ENCODE peak calls at places on chromosomes 6 and 20, in nine cellular contexts. N is spleen, W is ascending aorta, J is iris pigment epithelial cell, V is SW480, T is BE2C, B is non-pigmented ciliary epithelial cell, A is fibroblast of the aortic adventitia, Y is GM20000. C is an unnamed sample.

GRCh38 chr6:51541847-51542246 is 545.6 kb downstream of the PKHD1 start:
- DNase-seq in A (no peak), J (peak; percentile 15), V (peak; percentile 9), N (no peak), Y (no peak), W (no peak), T (no peak), B (no peak), C (no peak)

GRCh38 chr6:87257565-87257964 is 64.8 kb upstream of the SMIM8 start:
- DNase-seq in T (no peak), J (no peak), A (no peak), V (no peak), B (no peak), N (no peak), Y (no peak), W (no peak), C (no peak)

GRCh38 chr6:48423640-48424365 is 312.8 kb upstream of the PTCHD4 start:
- DNase-seq in V (no peak), W (no peak), J (peak; percentile 74), Y (no peak), N (no peak), B (peak; percentile 17), A (peak; percentile 37), T (no peak), C (peak; percentile 34)

GRCh38 chr6:139977887-139978332 is 603.5 kb upstream of the CITED2 start:
- DNase-seq in T (no peak), N (no peak), A (peak; percentile 78), B (no peak), W (no peak), V (peak; percentile 8), Y (no peak), J (peak; percentile 86), C (peak; percentile 91)

GRCh38 chr20:4029505-4030467 is 14.4 kb upstream of the RNF24 start:
- DNase-seq in W (no peak), J (no peak), V (no peak), T (no peak), Y (no peak), A (no peak), B (no peak), N (no peak), C (no peak)

GRCh38 chr20:63568170-63568981 is 5.7 kb downstream of the HELZ2 start:
- DNase-seq in V (no peak), Y (no peak), J (no peak), W (no peak), B (no peak), T (no peak), N (peak; percentile 87), A (no peak), C (no peak)

GRCh38 chr6:138403324-138403800 is 661 bp upstream of the HEBP2 start:
- DNase-seq in N (peak; percentile 92), T (peak; percentile 55), B (no peak), Y (peak; percentile 74), A (no peak), W (no peak), J (peak; percentile 28), V (peak; percentile 28), C (no peak)

GRCh38 chr6:37171141-37171969 is 1.4 kb downstream of the PIM1 start:
- DNase-seq in W (peak; percentile 81), T (peak; percentile 32), N (peak; percentile 90), V (peak; percentile 41), J (peak; percentile 52), A (peak; percentile 63), Y (no peak), B (no peak), C (peak; percentile 68)

GRCh38 chr6:144781836-144782235 is 496.7 kb downstream of the UTRN start:
- DNase-seq in V (no peak), A (no peak), B (no peak), N (no peak), J (no peak), Y (no peak), W (no peak), T (no peak), C (peak; percentile 4)

GRCh38 chr6:136070815-136071214 is 179.3 kb downstream of the MTFR2 start:
- DNase-seq in W (no peak), V (no peak), A (no peak), N (no peak), J (no peak), T (no peak), Y (no peak), B (no peak), C (no peak)

GRCh38 chr20:32168184-32168910 is 39.2 kb downstream of the PLAGL2 start:
- DNase-seq in B (peak; percentile 15), T (no peak), W (no peak), J (peak; percentile 73), A (peak; percentile 35), V (peak; percentile 22), N (peak; percentile 10), Y (no peak), C (peak; percentile 51)

GRCh38 chr6:33794910-33795615 is 6.1 kb upstream of the LEMD2 start:
- DNase-seq in N (no peak), A (no peak), B (no peak), V (no peak), Y (no peak), J (no peak), W (no peak), T (no peak), C (no peak)

GRCh38 chr6:137879885-137880430 is 12.9 kb downstream of the TNFAIP3 start:
- DNase-seq in Y (no peak), J (no peak), W (no peak), A (no peak), T (no peak), N (no peak), V (no peak), B (no peak), C (no peak)

GRCh38 chr6:143160439-143161220 is 99.9 kb downstream of the AIG1 start:
- DNase-seq in J (no peak), W (no peak), T (no peak), V (no peak), N (no peak), Y (no peak), A (no peak), B (no peak), C (no peak)

GRCh38 chr6:26043389-26044139 is 43.7 kb upstream of the HFE start:
- DNase-seq in Y (peak; percentile 79), V (peak; percentile 56), A (peak; percentile 99), N (peak; percentile 89), J (peak; percentile 97), T (peak; percentile 63), W (peak; percentile 90), B (peak; percentile 91), C (peak; percentile 98)

GRCh38 chr6:167860546-167861226 is 34.0 kb downstream of the AFDN start:
- DNase-seq in Y (no peak), V (no peak), A (no peak), N (no peak), T (no peak), W (no peak), B (no peak), J (no peak), C (no peak)

GRCh38 chr6:87636313-87636712 is 46.4 kb downstream of the ORC3 start:
- DNase-seq in T (no peak), A (no peak), N (no peak), V (no peak), B (no peak), J (no peak), W (no peak), Y (no peak), C (no peak)

GRCh38 chr6:28597217-28597835 is 71.6 kb downstream of the GPX5 start:
- DNase-seq in A (peak; percentile 63), T (peak; percentile 72), Y (no peak), N (no peak), V (no peak), B (no peak), W (no peak), J (peak; percentile 65), C (peak; percentile 47)